ENCODE peak calls at places on chromosomes 16 and 17, in ten cellular contexts. One of them, this sample, is unnamed.

GRCh38 chr16:14309001-14309886 is 238.1 kb downstream of the MRTFB start:
- DNase-seq in fibroblast of lung: peak; percentile 31
- DNase-seq in ascending aorta: no peak
- DNase-seq in AG04450: no peak
- DNase-seq in effector memory CD4-positive, alpha-beta T cell: no peak
- DNase-seq in BJ: no peak
- DNase-seq in upper lobe of left lung: no peak
- DNase-seq in cardiac fibroblast: no peak
- DNase-seq in choroid plexus epithelial cell: no peak
- DNase-seq in IMR-90: peak; percentile 39
- DNase-seq in this sample: peak; percentile 75

GRCh38 chr16:13093676-13094075 is 192.3 kb downstream of the SHISA9 start:
- DNase-seq in fibroblast of lung: no peak
- DNase-seq in ascending aorta: no peak
- DNase-seq in AG04450: no peak
- DNase-seq in effector memory CD4-positive, alpha-beta T cell: no peak
- DNase-seq in BJ: no peak
- DNase-seq in upper lobe of left lung: no peak
- DNase-seq in cardiac fibroblast: no peak
- DNase-seq in choroid plexus epithelial cell: no peak
- DNase-seq in IMR-90: no peak
- DNase-seq in this sample: no peak

GRCh38 chr16:1961651-1962067 is 2.3 kb downstream of the NDUFB10 start:
- DNase-seq in fibroblast of lung: no peak
- DNase-seq in ascending aorta: no peak
- DNase-seq in AG04450: no peak
- DNase-seq in effector memory CD4-positive, alpha-beta T cell: no peak
- DNase-seq in BJ: no peak
- DNase-seq in upper lobe of left lung: no peak
- DNase-seq in cardiac fibroblast: no peak
- DNase-seq in choroid plexus epithelial cell: no peak
- DNase-seq in IMR-90: no peak
- DNase-seq in this sample: peak; percentile 23

GRCh38 chr17:59754547-59754946 is 47.1 kb downstream of the VMP1 start:
- DNase-seq in fibroblast of lung: peak; percentile 96
- DNase-seq in ascending aorta: no peak
- DNase-seq in AG04450: peak; percentile 90
- DNase-seq in effector memory CD4-positive, alpha-beta T cell: no peak
- DNase-seq in BJ: peak; percentile 77
- DNase-seq in upper lobe of left lung: no peak
- DNase-seq in cardiac fibroblast: peak; percentile 92
- DNase-seq in choroid plexus epithelial cell: peak; percentile 96
- DNase-seq in IMR-90: peak; percentile 98
- DNase-seq in this sample: peak; percentile 9

GRCh38 chr16:83200005-83200779 is 573.4 kb downstream of the CDH13 start:
- DNase-seq in fibroblast of lung: no peak
- DNase-seq in ascending aorta: no peak
- DNase-seq in AG04450: no peak
- DNase-seq in effector memory CD4-positive, alpha-beta T cell: no peak
- DNase-seq in BJ: no peak
- DNase-seq in upper lobe of left lung: no peak
- DNase-seq in cardiac fibroblast: peak; percentile 27
- DNase-seq in choroid plexus epithelial cell: peak; percentile 57
- DNase-seq in IMR-90: peak; percentile 22
- DNase-seq in this sample: no peak

GRCh38 chr17:11493947-11494346 is 104.3 kb upstream of the DNAH9 start:
- DNase-seq in fibroblast of lung: no peak
- DNase-seq in ascending aorta: no peak
- DNase-seq in AG04450: no peak
- DNase-seq in effector memory CD4-positive, alpha-beta T cell: no peak
- DNase-seq in BJ: no peak
- DNase-seq in upper lobe of left lung: no peak
- DNase-seq in cardiac fibroblast: no peak
- DNase-seq in choroid plexus epithelial cell: no peak
- DNase-seq in IMR-90: no peak
- DNase-seq in this sample: no peak

GRCh38 chr16:49924078-49924477 is 68.2 kb upstream of the ZNF423 start:
- DNase-seq in fibroblast of lung: no peak
- DNase-seq in ascending aorta: no peak
- DNase-seq in AG04450: no peak
- DNase-seq in effector memory CD4-positive, alpha-beta T cell: no peak
- DNase-seq in BJ: no peak
- DNase-seq in upper lobe of left lung: no peak
- DNase-seq in cardiac fibroblast: no peak
- DNase-seq in choroid plexus epithelial cell: peak; percentile 6
- DNase-seq in IMR-90: no peak
- DNase-seq in this sample: peak; percentile 72

GRCh38 chr17:81688616-81689015 is 4.8 kb downstream of the HGS start:
- DNase-seq in fibroblast of lung: no peak
- DNase-seq in ascending aorta: no peak
- DNase-seq in AG04450: no peak
- DNase-seq in effector memory CD4-positive, alpha-beta T cell: no peak
- DNase-seq in BJ: no peak
- DNase-seq in upper lobe of left lung: no peak
- DNase-seq in cardiac fibroblast: no peak
- DNase-seq in choroid plexus epithelial cell: no peak
- DNase-seq in IMR-90: no peak
- DNase-seq in this sample: no peak

GRCh38 chr17:47704781-47705180 is 10.8 kb downstream of the TBKBP1 start:
- DNase-seq in fibroblast of lung: no peak
- DNase-seq in ascending aorta: no peak
- DNase-seq in AG04450: no peak
- DNase-seq in effector memory CD4-positive, alpha-beta T cell: no peak
- DNase-seq in BJ: no peak
- DNase-seq in upper lobe of left lung: no peak
- DNase-seq in cardiac fibroblast: no peak
- DNase-seq in choroid plexus epithelial cell: no peak
- DNase-seq in IMR-90: no peak
- DNase-seq in this sample: peak; percentile 78

GRCh38 chr17:63516910-63517824 is 6.0 kb upstream of the KCNH6 start:
- DNase-seq in fibroblast of lung: no peak
- DNase-seq in ascending aorta: no peak
- DNase-seq in AG04450: peak; percentile 21
- DNase-seq in effector memory CD4-positive, alpha-beta T cell: no peak
- DNase-seq in BJ: peak; percentile 22
- DNase-seq in upper lobe of left lung: no peak
- DNase-seq in cardiac fibroblast: peak; percentile 14
- DNase-seq in choroid plexus epithelial cell: peak; percentile 26
- DNase-seq in IMR-90: peak; percentile 86
- DNase-seq in this sample: peak; percentile 89

GRCh38 chr16:85354623-85355514 is 242.6 kb upstream of the CIBAR2 start:
- DNase-seq in fibroblast of lung: peak; percentile 87
- DNase-seq in ascending aorta: no peak
- DNase-seq in AG04450: peak; percentile 84
- DNase-seq in effector memory CD4-positive, alpha-beta T cell: no peak
- DNase-seq in BJ: peak; percentile 17
- DNase-seq in upper lobe of left lung: peak; percentile 53
- DNase-seq in cardiac fibroblast: peak; percentile 36
- DNase-seq in choroid plexus epithelial cell: peak; percentile 74
- DNase-seq in IMR-90: peak; percentile 87
- DNase-seq in this sample: peak; percentile 97

GRCh38 chr16:17591655-17592405 is 121.1 kb upstream of the XYLT1 start:
- DNase-seq in fibroblast of lung: no peak
- DNase-seq in ascending aorta: no peak
- DNase-seq in AG04450: no peak
- DNase-seq in effector memory CD4-positive, alpha-beta T cell: peak; percentile 39
- DNase-seq in BJ: no peak
- DNase-seq in upper lobe of left lung: no peak
- DNase-seq in cardiac fibroblast: no peak
- DNase-seq in choroid plexus epithelial cell: no peak
- DNase-seq in IMR-90: no peak
- DNase-seq in this sample: no peak

GRCh38 chr17:57004944-57005579 is 27.1 kb downstream of the SCPEP1 start:
- DNase-seq in fibroblast of lung: no peak
- DNase-seq in ascending aorta: no peak
- DNase-seq in AG04450: no peak
- DNase-seq in effector memory CD4-positive, alpha-beta T cell: no peak
- DNase-seq in BJ: no peak
- DNase-seq in upper lobe of left lung: no peak
- DNase-seq in cardiac fibroblast: no peak
- DNase-seq in choroid plexus epithelial cell: no peak
- DNase-seq in IMR-90: no peak
- DNase-seq in this sample: no peak

GRCh38 chr17:18992454-18993130 is 12.0 kb downstream of the FAM83G start:
- DNase-seq in fibroblast of lung: no peak
- DNase-seq in ascending aorta: no peak
- DNase-seq in AG04450: no peak
- DNase-seq in effector memory CD4-positive, alpha-beta T cell: peak; percentile 35
- DNase-seq in BJ: no peak
- DNase-seq in upper lobe of left lung: peak; percentile 77
- DNase-seq in cardiac fibroblast: no peak
- DNase-seq in choroid plexus epithelial cell: no peak
- DNase-seq in IMR-90: no peak
- DNase-seq in this sample: no peak

GRCh38 chr16:81537721-81538561 is 93.3 kb downstream of the CMIP start:
- DNase-seq in fibroblast of lung: peak; percentile 72
- DNase-seq in ascending aorta: no peak
- DNase-seq in AG04450: no peak
- DNase-seq in effector memory CD4-positive, alpha-beta T cell: no peak
- DNase-seq in BJ: no peak
- DNase-seq in upper lobe of left lung: no peak
- DNase-seq in cardiac fibroblast: peak; percentile 58
- DNase-seq in choroid plexus epithelial cell: peak; percentile 79
- DNase-seq in IMR-90: no peak
- DNase-seq in this sample: peak; percentile 94

GRCh38 chr16:81649561-81649960 is 129.5 kb upstream of the PLCG2 start:
- DNase-seq in fibroblast of lung: peak; percentile 55
- DNase-seq in ascending aorta: no peak
- DNase-seq in AG04450: no peak
- DNase-seq in effector memory CD4-positive, alpha-beta T cell: no peak
- DNase-seq in BJ: no peak
- DNase-seq in upper lobe of left lung: no peak
- DNase-seq in cardiac fibroblast: no peak
- DNase-seq in choroid plexus epithelial cell: no peak
- DNase-seq in IMR-90: peak; percentile 23
- DNase-seq in this sample: no peak

GRCh38 chr16:8493885-8494487 is 96.3 kb downstream of the TMEM114 start:
- DNase-seq in fibroblast of lung: no peak
- DNase-seq in ascending aorta: no peak
- DNase-seq in AG04450: no peak
- DNase-seq in effector memory CD4-positive, alpha-beta T cell: no peak
- DNase-seq in BJ: no peak
- DNase-seq in upper lobe of left lung: no peak
- DNase-seq in cardiac fibroblast: no peak
- DNase-seq in choroid plexus epithelial cell: no peak
- DNase-seq in IMR-90: no peak
- DNase-seq in this sample: no peak

GRCh38 chr17:78884148-78884870 is 18.7 kb downstream of the CEP295NL start:
- DNase-seq in fibroblast of lung: no peak
- DNase-seq in ascending aorta: no peak
- DNase-seq in AG04450: no peak
- DNase-seq in effector memory CD4-positive, alpha-beta T cell: no peak
- DNase-seq in BJ: no peak
- DNase-seq in upper lobe of left lung: no peak
- DNase-seq in cardiac fibroblast: peak; percentile 29
- DNase-seq in choroid plexus epithelial cell: no peak
- DNase-seq in IMR-90: no peak
- DNase-seq in this sample: peak; percentile 81
- H3K4me3 ChIP-seq in fibroblast of lung: peak overlapping the region; percentile 43
- H3K4me3 ChIP-seq in ascending aorta: peak overlapping the region; percentile 33
- H3K4me3 ChIP-seq in AG04450: peak overlapping the region; percentile 50
- H3K4me3 ChIP-seq in effector memory CD4-positive, alpha-beta T cell: no peak overlapping the region
- H3K4me3 ChIP-seq in BJ: peak overlapping the region; percentile 31
- H3K4me3 ChIP-seq in upper lobe of left lung: peak overlapping the region; percentile 23
- H3K4me3 ChIP-seq in cardiac fibroblast: peak overlapping the region; percentile 35
- H3K4me3 ChIP-seq in choroid plexus epithelial cell: peak overlapping the region; percentile 33
- H3K4me3 ChIP-seq in IMR-90: no peak overlapping the region
- H3K4me3 ChIP-seq in this sample: peak overlapping the region; percentile 56

GRCh38 chr16:88761143-88761534 is 23.9 kb downstream of the PIEZO1 start:
- DNase-seq in fibroblast of lung: no peak
- DNase-seq in ascending aorta: no peak
- DNase-seq in AG04450: no peak
- DNase-seq in effector memory CD4-positive, alpha-beta T cell: no peak
- DNase-seq in BJ: no peak
- DNase-seq in upper lobe of left lung: no peak
- DNase-seq in cardiac fibroblast: no peak
- DNase-seq in choroid plexus epithelial cell: no peak
- DNase-seq in IMR-90: no peak
- DNase-seq in this sample: no peak
- H3K4me3 ChIP-seq in fibroblast of lung: no peak overlapping the region
- H3K4me3 ChIP-seq in ascending aorta: no peak overlapping the region
- H3K4me3 ChIP-seq in AG04450: no peak overlapping the region
- H3K4me3 ChIP-seq in effector memory CD4-positive, alpha-beta T cell: no peak overlapping the region
- H3K4me3 ChIP-seq in BJ: no peak overlapping the region
- H3K4me3 ChIP-seq in upper lobe of left lung: no peak overlapping the region
- H3K4me3 ChIP-seq in cardiac fibroblast: no peak overlapping the region
- H3K4me3 ChIP-seq in choroid plexus epithelial cell: no peak overlapping the region
- H3K4me3 ChIP-seq in IMR-90: no peak overlapping the region
- H3K4me3 ChIP-seq in this sample: no peak overlapping the region

DNA sequence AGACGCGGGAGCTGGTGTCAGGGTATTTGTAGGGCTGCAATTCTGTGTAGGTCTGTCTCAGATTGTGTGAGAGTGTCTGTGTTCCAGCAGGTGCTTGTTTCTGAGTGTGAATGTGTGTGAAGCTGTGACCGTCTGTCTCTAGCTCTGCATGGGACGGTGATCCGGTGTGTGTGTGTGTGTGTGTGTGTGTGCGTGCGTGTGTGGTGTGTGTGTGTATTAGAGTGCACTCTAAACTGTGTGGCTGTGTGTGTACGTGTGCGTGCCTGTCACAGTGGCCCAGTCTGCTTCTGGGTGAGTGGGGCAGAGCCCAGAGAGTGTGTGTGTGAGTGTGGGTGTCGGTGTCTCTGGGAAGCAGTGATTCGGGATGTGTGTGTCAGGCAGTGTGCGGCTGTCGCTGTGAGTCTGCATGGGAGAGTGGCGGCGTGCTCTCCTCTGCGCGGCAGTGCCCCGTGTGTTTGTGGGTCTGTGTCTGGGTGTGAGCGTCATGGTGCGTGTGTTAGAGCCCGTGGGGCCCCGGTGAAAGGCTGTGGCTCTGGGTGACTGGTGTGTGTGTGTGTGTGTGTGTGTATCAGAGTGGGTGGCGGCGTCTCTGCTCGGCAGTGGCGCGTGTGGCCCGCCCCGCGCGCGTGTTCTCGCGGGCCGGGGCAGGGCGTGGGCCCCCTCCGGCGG is 434 bp upstream of the WSCD1 start:
- DNase-seq in fibroblast of lung: no peak
- DNase-seq in ascending aorta: no peak
- DNase-seq in AG04450: no peak
- DNase-seq in effector memory CD4-positive, alpha-beta T cell: no peak
- DNase-seq in BJ: no peak
- DNase-seq in upper lobe of left lung: no peak
- DNase-seq in cardiac fibroblast: no peak
- DNase-seq in choroid plexus epithelial cell: no peak
- DNase-seq in IMR-90: no peak
- DNase-seq in this sample: peak; percentile 19
- H3K4me3 ChIP-seq in fibroblast of lung: no peak overlapping the region
- H3K4me3 ChIP-seq in ascending aorta: peak overlapping the region; percentile 45
- H3K4me3 ChIP-seq in AG04450: no peak overlapping the region
- H3K4me3 ChIP-seq in effector memory CD4-positive, alpha-beta T cell: no peak overlapping the region
- H3K4me3 ChIP-seq in BJ: no peak overlapping the region
- H3K4me3 ChIP-seq in upper lobe of left lung: peak overlapping the region; percentile 65
- H3K4me3 ChIP-seq in cardiac fibroblast: no peak overlapping the region
- H3K4me3 ChIP-seq in choroid plexus epithelial cell: no peak overlapping the region
- H3K4me3 ChIP-seq in IMR-90: no peak overlapping the region
- H3K4me3 ChIP-seq in this sample: no peak overlapping the region

DNA sequence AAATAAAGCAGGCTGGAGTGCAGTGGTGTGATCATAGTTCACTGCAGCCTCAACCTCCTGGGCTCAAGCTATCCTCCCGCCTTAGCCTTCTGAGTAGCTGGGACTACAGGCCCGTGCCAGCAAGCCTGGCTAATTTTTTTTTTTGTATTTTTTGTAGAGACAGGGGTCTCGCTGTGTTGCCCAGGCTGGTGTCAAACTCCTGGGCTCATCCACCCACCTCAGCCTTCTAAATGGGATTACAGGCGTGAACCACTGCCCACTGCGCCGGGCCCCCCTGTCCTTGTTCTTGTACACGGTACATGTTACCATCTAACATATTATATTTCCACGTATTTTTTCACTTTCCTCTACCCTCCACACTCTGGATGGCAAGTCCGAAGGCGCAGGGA is 3.1 kb upstream of the CDH3 start:
- DNase-seq in fibroblast of lung: no peak
- DNase-seq in ascending aorta: no peak
- DNase-seq in AG04450: no peak
- DNase-seq in effector memory CD4-positive, alpha-beta T cell: no peak
- DNase-seq in BJ: no peak
- DNase-seq in upper lobe of left lung: no peak
- DNase-seq in cardiac fibroblast: no peak
- DNase-seq in choroid plexus epithelial cell: no peak
- DNase-seq in IMR-90: no peak
- DNase-seq in this sample: no peak
- H3K4me3 ChIP-seq in fibroblast of lung: no peak overlapping the region
- H3K4me3 ChIP-seq in ascending aorta: no peak overlapping the region
- H3K4me3 ChIP-seq in AG04450: no peak overlapping the region
- H3K4me3 ChIP-seq in effector memory CD4-positive, alpha-beta T cell: no peak overlapping the region
- H3K4me3 ChIP-seq in BJ: no peak overlapping the region
- H3K4me3 ChIP-seq in upper lobe of left lung: peak overlapping the region; percentile 40
- H3K4me3 ChIP-seq in cardiac fibroblast: no peak overlapping the region
- H3K4me3 ChIP-seq in choroid plexus epithelial cell: no peak overlapping the region
- H3K4me3 ChIP-seq in IMR-90: no peak overlapping the region
- H3K4me3 ChIP-seq in this sample: peak overlapping the region; percentile 61

This sample was measured in osteoblast.